ENCODE peak calls at places on chromosome 20, in five cellular contexts. J is pancreas; Y is Right ventricle myocardium superior; B is naive thymus-derived CD8-positive, alpha-beta T cell; I is CD4-positive, alpha-beta T cell. T is an unnamed sample.

GRCh38 chr20:39190666-39191570 is 228.8 kb downstream of the DHX35 start:
- ATAC-seq in J (no peak), Y (no peak), B (no peak), I (no peak), T (no peak)

GRCh38 chr20:40617594-40617993 is 71.4 kb downstream of the MAFB start:
- ATAC-seq in J (no peak), Y (no peak), B (no peak), I (no peak), T (no peak)

GRCh38 chr20:45370571-45371204 is 7.4 kb downstream of the TP53TG5 start:
- ATAC-seq in J (no peak), Y (no peak), B (no peak), I (no peak), T (no peak)

GRCh38 chr20:22827916-22828315 is 207.2 kb upstream of the SSTR4 start:
- ATAC-seq in J (no peak), Y (no peak), B (no peak), I (no peak), T (no peak)

GRCh38 chr20:43744966-43745733 is 18.3 kb upstream of the GTSF1L start:
- ATAC-seq in J (no peak), Y (no peak), B (peak), I (no peak), T (peak)

GRCh38 chr20:21395666-21396044 is 1.7 kb downstream of the NKX2-4 start:
- ATAC-seq in J (no peak), Y (no peak), B (peak), I (peak), T (no peak)

GRCh38 chr20:57716202-57716601 is 6.4 kb upstream of the PMEPA1 start:
- ATAC-seq in J (no peak), Y (no peak), B (no peak), I (no peak), T (no peak)

GRCh38 chr20:56360133-56360898 is 1.5 kb downstream of the FAM210B start:
- ATAC-seq in J (no peak), Y (no peak), B (no peak), I (no peak), T (no peak)

GRCh38 chr20:9150632-9151031 is 81.7 kb downstream of the PLCB4 start:
- ATAC-seq in J (no peak), Y (no peak), B (no peak), I (no peak), T (no peak)

GRCh38 chr20:11982958-11983470 is 65.3 kb downstream of the BTBD3 start:
- ATAC-seq in J (peak), Y (no peak), B (no peak), I (no peak), T (no peak)

GRCh38 chr20:50118203-50118602 is 5.3 kb upstream of the UBE2V1 start:
- ATAC-seq in J (no peak), Y (no peak), B (no peak), I (no peak), T (no peak)

GRCh38 chr20:10466855-10467254 is 31.8 kb downstream of the SLX4IP start:
- ATAC-seq in J (no peak), Y (no peak), B (no peak), I (no peak), T (no peak)

GRCh38 chr20:34232494-34233087 is 8.6 kb upstream of the ASIP start:
- ATAC-seq in J (no peak), Y (no peak), B (no peak), I (no peak), T (no peak)

GRCh38 chr20:11117808-11118528 is 444.2 kb upstream of the JAG1 start:
- ATAC-seq in J (no peak), Y (no peak), B (no peak), I (no peak), T (no peak)

GRCh38 chr20:39874049-39874893 is 814.8 kb downstream of the MAFB start:
- ATAC-seq in J (peak), Y (peak), B (no peak), I (no peak), T (peak)